ENCODE peak calls at places on chromosomes 6 and 20, in five cellular contexts. K is fibroblast of villous mesenchyme, T is HFF-Myc, D is fibroblast of lung, X is mesenchymal stem cell. S is an unnamed sample.

GRCh38 chr6:167797079-167797870 is 29.4 kb upstream of the AFDN start:
- DNase-seq in D (no peak), T (no peak), K (no peak), X (no peak), S (no peak)

GRCh38 chr6:130928158-130928917 is 101.1 kb downstream of the SMLR1 start:
- DNase-seq in D (no peak), K (no peak), T (no peak), X (no peak), S (no peak)

GRCh38 chr20:42041000-42041565 is 422.9 kb upstream of the CHD6 start:
- DNase-seq in D (no peak), X (no peak), K (no peak), T (no peak), S (no peak)

GRCh38 chr20:35718972-35719635 is 19.9 kb downstream of the ROMO1 start:
- DNase-seq in K (no peak), X (no peak), T (peak), D (no peak), S (peak)

GRCh38 chr20:11174861-11175260 is 501.1 kb upstream of the JAG1 start:
- DNase-seq in T (no peak), K (no peak), D (no peak), X (no peak), S (no peak)

GRCh38 chr6:159525445-159526031 is 167.5 kb downstream of the SOD2 start:
- DNase-seq in D (no peak), X (no peak), K (no peak), T (no peak), S (no peak)

GRCh38 chr6:143014764-143015163 is 45.9 kb upstream of the AIG1 start:
- DNase-seq in K (no peak), X (no peak), T (no peak), D (no peak), S (no peak)

GRCh38 chr6:85640806-85641205 is 1.9 kb downstream of the SYNCRIP start:
- DNase-seq in T (no peak), X (no peak), D (peak), K (peak), S (no peak)

GRCh38 chr20:47607208-47607613 is 105.5 kb downstream of the NCOA3 start:
- DNase-seq in T (no peak), D (peak), X (peak), K (peak), S (peak)

GRCh38 chr6:63816979-63817436 is 181.4 kb downstream of the PHF3 start:
- DNase-seq in T (no peak), D (no peak), X (peak), K (peak), S (peak)

GRCh38 chr6:144657691-144658090 is 372.6 kb downstream of the UTRN start:
- DNase-seq in D (no peak), X (no peak), T (no peak), K (no peak), S (no peak)

GRCh38 chr6:159107451-159108260 is 61.5 kb upstream of the FNDC1 start:
- DNase-seq in T (no peak), X (no peak), D (no peak), K (no peak), S (no peak)

GRCh38 chr6:14612016-14612415 is 494.4 kb downstream of the CD83 start:
- DNase-seq in X (peak), D (peak), K (peak), T (peak), S (peak)

GRCh38 chr6:41171908-41172307 is 9.0 kb upstream of the TREM2 start:
- DNase-seq in D (no peak), T (no peak), X (no peak), K (no peak), S (no peak)

DNA sequence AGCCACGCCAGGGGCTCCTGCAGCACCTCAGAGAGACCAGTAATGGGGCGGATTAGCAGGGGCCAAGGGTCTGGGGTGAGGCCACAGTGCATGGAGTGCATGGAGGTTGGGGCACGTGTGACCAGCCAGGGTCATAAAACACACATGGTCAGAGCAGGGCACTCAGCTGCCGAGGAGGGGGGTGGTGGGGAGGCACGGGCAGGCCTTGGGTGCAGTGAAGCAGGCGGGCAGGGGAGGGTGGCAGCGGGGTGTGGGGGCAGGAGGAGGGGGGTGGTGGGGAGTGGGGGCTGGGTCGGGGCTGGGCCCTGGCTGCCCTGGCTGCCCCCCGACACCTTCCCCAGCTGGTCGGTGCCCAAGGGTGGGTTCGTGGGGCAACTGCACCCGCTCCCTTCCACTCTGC is 23.6 kb upstream of the NTSR1 start:
- DNase-seq in D (no peak), K (no peak), T (no peak), X (no peak), S (no peak)
- H3K4me3 ChIP-seq in D (no peak), K (no peak), T (no peak), X (no peak), S (no peak)

DNA sequence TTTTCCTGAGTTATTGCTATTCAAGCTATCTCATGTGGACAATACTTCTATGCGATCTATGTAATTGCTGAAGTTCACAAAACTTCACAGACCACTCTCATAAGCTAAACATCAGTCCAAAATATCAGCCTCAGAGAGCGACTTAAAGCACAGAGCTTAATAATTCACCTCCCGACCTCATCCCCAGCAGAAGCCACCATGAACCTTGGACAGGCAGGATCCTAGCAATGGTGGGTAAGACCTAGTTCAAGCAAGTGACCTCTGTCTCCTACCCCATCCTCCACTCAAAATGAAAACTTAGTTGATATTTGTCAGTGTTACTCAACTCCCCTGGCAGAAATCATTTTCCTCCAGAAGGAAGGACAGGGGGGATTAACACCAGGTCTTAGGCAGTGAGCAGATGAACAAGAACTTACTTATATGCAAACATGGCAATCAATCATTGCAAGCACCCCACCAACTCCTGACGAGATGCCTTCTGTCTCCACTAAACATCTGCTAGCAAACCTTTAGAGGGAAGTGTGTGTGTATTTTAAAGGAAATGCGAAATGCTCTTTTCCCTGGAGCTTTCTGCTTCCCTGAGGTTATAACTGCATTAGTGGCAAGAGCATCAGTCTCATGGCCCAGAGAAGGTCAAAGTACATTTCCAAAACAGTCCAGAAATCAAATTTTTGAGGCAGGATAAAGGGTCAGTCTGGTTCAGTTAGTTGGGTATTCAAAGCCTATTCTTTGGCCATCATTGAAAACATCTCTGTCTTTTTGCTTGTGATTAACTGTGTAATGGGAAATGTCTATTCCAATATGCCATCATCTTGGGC is 90.0 kb downstream of the SLC22A23 start:
- DNase-seq in T (no peak), X (no peak), K (no peak), D (no peak), S (no peak)
- H3K4me3 ChIP-seq in T (no peak), X (no peak), K (no peak), D (no peak), S (no peak)

GRCh38 chr6:1609662-1610496 is at the start of gene FOXC1:
- DNase-seq in K (peak), D (peak), T (peak), X (peak), S (peak)

GRCh38 chr6:1611572-1612385 is 2.1 kb downstream of the FOXC1 start:
- DNase-seq in D (peak), K (peak), X (peak), T (no peak), S (peak)

GRCh38 chr6:1611322-1611571 is 1.5 kb downstream of the FOXC1 start:
- DNase-seq in T (no peak), D (peak), K (no peak), X (no peak), S (peak)

GRCh38 chr6:1608976-1609661 is 596 bp upstream of the FOXC1 start:
- DNase-seq in D (no peak), T (no peak), K (no peak), X (no peak), S (no peak)

GRCh38 chr6:1610497-1611321 is 994 bp downstream of the FOXC1 start:
- DNase-seq in K (no peak), X (no peak), D (peak), T (no peak), S (peak)
- H3K4me3 ChIP-seq in K (peak), X (peak), D (peak), T (peak), S (peak)

GRCh38 chr20:17227199-17227535 is 327 bp downstream of the PCSK2 start:
- DNase-seq in D (no peak), X (no peak), K (no peak), T (no peak), S (peak)

GRCh38 chr20:17226410-17227198 is at the start of gene PCSK2:
- DNase-seq in K (peak), X (peak), D (peak), T (no peak), S (peak)

GRCh38 chr20:17227669-17228623 is 1.1 kb downstream of the PCSK2 start:
- DNase-seq in T (no peak), K (no peak), X (no peak), D (no peak), S (no peak)

GRCh38 chr20:17223553-17223952 is 3.3 kb upstream of the PCSK2 start:
- DNase-seq in D (no peak), K (no peak), T (no peak), X (no peak), S (no peak)

DNA sequence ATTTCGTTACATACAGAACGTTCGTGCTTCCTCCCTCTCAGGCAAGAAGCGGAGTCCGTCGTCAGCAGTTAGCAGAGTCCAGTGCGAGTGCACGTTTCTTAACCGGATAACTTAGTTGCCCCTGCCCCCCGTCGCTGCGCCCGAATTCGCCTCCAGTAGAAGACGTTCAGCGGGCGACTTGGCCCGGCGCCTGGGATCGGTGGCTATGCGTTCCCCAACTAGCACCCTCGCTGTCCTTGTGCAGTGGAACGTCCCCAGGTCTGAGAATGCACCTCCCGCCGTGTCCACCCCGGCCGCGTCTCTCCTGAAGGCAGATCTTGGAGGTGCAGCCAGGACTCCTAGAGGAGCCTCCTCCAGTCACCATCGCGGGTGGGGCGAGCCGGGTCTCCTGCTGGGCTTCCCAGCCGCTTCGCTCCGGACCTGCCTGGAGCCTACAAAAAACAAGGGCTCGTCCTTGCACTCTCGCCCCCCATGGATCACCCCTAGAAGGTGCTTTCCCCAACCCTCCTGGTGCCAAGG is 890 bp upstream of the PCSK2 start:
- DNase-seq in T (no peak), X (no peak), K (no peak), D (no peak), S (no peak)
- H3K4me3 ChIP-seq in T (peak), X (no peak), K (no peak), D (peak), S (peak)

GRCh38 chr6:154352898-154353585 is 3.6 kb downstream of the IPCEF1 start:
- DNase-seq in K (no peak), X (peak), T (no peak), D (no peak), S (no peak)
- H3K4me3 ChIP-seq in K (no peak), X (no peak), T (no peak), D (no peak), S (no peak)